ENCODE peak calls at places on chromosomes 7 and 10, in nine cellular contexts. L is mesenchymal stem cell; J is cardiac muscle cell; D is tibial nerve; O is CD4-positive, alpha-beta T cell; I is neuronal stem cell; C is left ventricle myocardium inferior; T is HCT116; V is heart right ventricle. F is an unnamed sample.

GRCh38 chr10:96374985-96375830 is 16.4 kb upstream of the OPALIN start:
- DNase-seq in D (peak), L (peak), J (peak), O (peak), C (peak), T (peak), I (peak), V (peak), F (peak)

GRCh38 chr7:135463905-135464304 is 46.0 kb downstream of the CNOT4 start:
- DNase-seq in O (no peak), L (no peak), I (no peak), D (no peak), V (no peak), J (no peak), T (no peak), C (no peak), F (no peak)

GRCh38 chr7:50406935-50407334 is 43.2 kb downstream of the FIGNL1 start:
- DNase-seq in O (no peak), V (no peak), T (no peak), I (no peak), J (no peak), D (no peak), C (no peak), L (no peak), F (no peak)

GRCh38 chr10:118596426-118597124 is 1.1 kb upstream of the PRLHR start:
- DNase-seq in V (no peak), I (peak), T (no peak), D (no peak), L (no peak), J (no peak), C (no peak), O (no peak), F (no peak)

GRCh38 chr10:78983608-78984007 is 85.2 kb upstream of the ZMIZ1 start:
- DNase-seq in O (no peak), D (no peak), I (no peak), V (no peak), C (no peak), L (no peak), J (no peak), T (no peak), F (no peak)

GRCh38 chr7:56026538-56026937 is 24.7 kb downstream of the PSPH start:
- DNase-seq in L (no peak), D (no peak), T (no peak), I (no peak), C (no peak), V (no peak), J (no peak), O (no peak), F (no peak)

GRCh38 chr10:103769176-103769575 is 86.2 kb downstream of the SH3PXD2A start:
- DNase-seq in J (no peak), O (no peak), L (no peak), I (no peak), D (no peak), T (no peak), V (no peak), C (no peak), F (no peak)

GRCh38 chr7:27129729-27130539 is 623 bp downstream of the HOXA4 start:
- DNase-seq in D (no peak), J (no peak), V (no peak), L (peak), I (no peak), O (no peak), T (no peak), C (no peak), F (no peak)

GRCh38 chr7:114182837-114183236 is 231.8 kb upstream of the FOXP2 start:
- DNase-seq in J (peak), V (no peak), D (no peak), O (no peak), C (no peak), I (peak), T (no peak), L (no peak), F (no peak)

GRCh38 chr10:86747796-86748581 is 8.4 kb upstream of the BMPR1A start:
- DNase-seq in C (no peak), I (no peak), O (no peak), D (no peak), V (no peak), T (no peak), J (no peak), L (no peak), F (no peak)

GRCh38 chr10:6204341-6205191 is 1.8 kb downstream of the PFKFB3 start:
- DNase-seq in D (no peak), I (peak), L (peak), C (peak), V (peak), T (no peak), J (peak), O (no peak), F (no peak)

GRCh38 chr10:89242340-89242680 is 9.3 kb downstream of the LIPA start:
- DNase-seq in V (no peak), J (no peak), D (no peak), O (no peak), T (no peak), C (no peak), L (no peak), I (no peak), F (no peak)

GRCh38 chr7:100971111-100972001 is 2.0 kb downstream of the MUC12 start:
- DNase-seq in D (no peak), I (no peak), J (no peak), L (no peak), T (no peak), C (no peak), O (no peak), V (no peak), F (no peak)

GRCh38 chr7:30799206-30799975 is 28.2 kb downstream of the MINDY4 start:
- DNase-seq in V (no peak), J (peak), D (peak), I (no peak), C (peak), T (no peak), O (no peak), L (peak), F (no peak)

GRCh38 chr7:7641129-7641663 is 644 bp downstream of the UMAD1 start:
- DNase-seq in V (peak), O (no peak), J (no peak), D (no peak), I (peak), L (no peak), C (no peak), T (peak), F (no peak)

GRCh38 chr7:88818552-88818951 is 23.0 kb upstream of the TEX47 start:
- DNase-seq in V (no peak), J (no peak), T (no peak), C (no peak), L (no peak), D (no peak), I (no peak), O (no peak), F (no peak)

GRCh38 chr7:6886198-6886597 is 60.1 kb upstream of the CCZ1B start:
- DNase-seq in J (no peak), C (no peak), I (no peak), V (no peak), T (no peak), O (no peak), D (no peak), L (no peak), F (no peak)

GRCh38 chr10:71829171-71829570 is 21.9 kb downstream of the PSAP start:
- DNase-seq in T (no peak), D (no peak), V (no peak), L (no peak), C (no peak), J (peak), O (no peak), I (no peak), F (no peak)

GRCh38 chr7:19522486-19522885 is 186.4 kb downstream of the POLR1F start:
- DNase-seq in C (no peak), I (no peak), J (peak), L (peak), D (no peak), T (no peak), V (no peak), O (no peak), F (no peak)

GRCh38 chr10:77899080-77899477 is 27.5 kb downstream of the DLG5 start:
- DNase-seq in I (no peak), V (no peak), O (no peak), D (no peak), L (no peak), C (no peak), J (peak), T (peak), F (no peak)

GRCh38 chr7:47968852-47969774 is 10.3 kb downstream of the HUS1 start:
- DNase-seq in D (no peak), T (peak), C (peak), V (peak), O (peak), I (peak), L (peak), J (peak), F (peak)

GRCh38 chr7:107948645-107949442 is 54.1 kb downstream of the LAMB1 start:
- DNase-seq in D (no peak), I (no peak), T (peak), J (peak), L (peak), O (no peak), V (no peak), C (no peak), F (no peak)

GRCh38 chr10:98382691-98383101 is 32.3 kb downstream of the PYROXD2 start:
- DNase-seq in L (peak), I (no peak), O (no peak), D (no peak), J (no peak), V (no peak), C (no peak), T (no peak), F (no peak)

GRCh38 chr10:24901686-24902399 is 50.6 kb downstream of the PRTFDC1 start:
- DNase-seq in O (no peak), J (peak), D (no peak), I (no peak), L (peak), T (peak), C (peak), V (peak), F (no peak)

GRCh38 chr7:66371096-66371824 is 166.1 kb downstream of the TPST1 start:
- DNase-seq in I (no peak), V (no peak), C (no peak), O (no peak), D (no peak), J (no peak), L (no peak), T (no peak), F (no peak)

GRCh38 chr7:42237891-42238531 is 1.0 kb upstream of the GLI3 start:
- DNase-seq in O (no peak), V (peak), I (peak), L (peak), C (peak), T (no peak), J (peak), D (peak), F (no peak)

GRCh38 chr10:105974803-105975456 is 1189.6 kb downstream of the SORCS1 start:
- DNase-seq in V (peak), L (no peak), T (no peak), C (no peak), J (peak), O (no peak), D (no peak), I (no peak), F (no peak)

GRCh38 chr7:5477723-5478531 is 54.3 kb upstream of the TNRC18 start:
- DNase-seq in V (no peak), J (no peak), C (no peak), O (no peak), I (no peak), T (no peak), D (no peak), L (peak), F (no peak)

GRCh38 chr10:14923972-14924371 is 29.9 kb downstream of the DCLRE1C start:
- DNase-seq in C (no peak), I (no peak), O (no peak), V (no peak), J (no peak), T (no peak), D (no peak), L (no peak), F (no peak)

GRCh38 chr7:157829491-157829890 is 492.7 kb downstream of the DNAJB6 start:
- DNase-seq in L (no peak), J (no peak), C (no peak), T (no peak), D (no peak), V (no peak), I (no peak), O (no peak), F (no peak)

GRCh38 chr10:51895209-51895608 is 195.8 kb upstream of the CSTF2T start:
- DNase-seq in O (no peak), C (peak), I (no peak), L (peak), V (peak), J (peak), T (no peak), D (peak), F (no peak)

GRCh38 chr10:51892313-51892712 is 192.9 kb upstream of the CSTF2T start:
- DNase-seq in L (no peak), J (no peak), C (no peak), V (no peak), T (no peak), O (no peak), I (no peak), D (no peak), F (no peak)

GRCh38 chr10:51896849-51897248 is 197.5 kb upstream of the CSTF2T start:
- DNase-seq in C (no peak), V (no peak), L (no peak), O (no peak), J (peak), I (no peak), T (no peak), D (no peak), F (no peak)

GRCh38 chr10:51892965-51893658 is 193.7 kb upstream of the CSTF2T start:
- DNase-seq in J (peak), T (peak), O (no peak), C (no peak), D (no peak), L (peak), I (peak), V (no peak), F (no peak)

DNA sequence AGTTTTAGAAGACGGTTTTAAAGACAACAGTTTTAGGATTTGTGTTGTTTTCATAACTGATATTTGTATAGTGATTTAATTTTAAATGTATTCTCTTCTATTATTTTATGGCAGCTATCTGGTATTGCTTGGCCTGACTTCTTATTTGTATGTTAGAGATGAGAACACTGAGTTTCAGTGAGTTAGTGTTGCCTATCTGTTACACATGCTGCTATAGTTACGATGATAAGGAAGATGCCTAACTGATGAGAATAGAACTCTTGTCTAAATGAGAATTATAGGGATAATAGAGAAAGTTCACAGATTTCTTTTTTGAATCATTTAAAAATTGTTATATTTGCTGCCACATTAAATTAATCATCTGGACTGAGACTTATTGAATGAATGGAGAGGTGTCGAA is 195.4 kb upstream of the CSTF2T start:
- DNase-seq in T (no peak), D (no peak), V (no peak), J (peak), L (peak), O (no peak), C (no peak), I (no peak), F (no peak)
- H3K27ac ChIP-seq in T (no peak), D (peak), V (peak), J (no peak), L (no peak), O (no peak), C (peak), I (no peak), F (no peak)

GRCh38 chr10:127013696-127014095 is 108.5 kb downstream of the DOCK1 start:
- DNase-seq in I (no peak), J (no peak), V (no peak), D (no peak), T (no peak), L (no peak), C (no peak), O (no peak), F (no peak)

GRCh38 chr10:127014671-127015070 is 109.4 kb downstream of the DOCK1 start:
- DNase-seq in D (no peak), C (no peak), L (no peak), V (no peak), T (no peak), O (no peak), I (no peak), J (no peak), F (no peak)

GRCh38 chr10:127012071-127012768 is 107.0 kb downstream of the DOCK1 start:
- DNase-seq in D (no peak), J (no peak), I (no peak), L (no peak), T (no peak), C (no peak), V (no peak), O (no peak), F (no peak)

GRCh38 chr10:127013251-127013656 is 108.0 kb downstream of the DOCK1 start:
- DNase-seq in L (no peak), D (no peak), C (no peak), O (no peak), I (no peak), T (no peak), J (no peak), V (peak), F (no peak)

DNA sequence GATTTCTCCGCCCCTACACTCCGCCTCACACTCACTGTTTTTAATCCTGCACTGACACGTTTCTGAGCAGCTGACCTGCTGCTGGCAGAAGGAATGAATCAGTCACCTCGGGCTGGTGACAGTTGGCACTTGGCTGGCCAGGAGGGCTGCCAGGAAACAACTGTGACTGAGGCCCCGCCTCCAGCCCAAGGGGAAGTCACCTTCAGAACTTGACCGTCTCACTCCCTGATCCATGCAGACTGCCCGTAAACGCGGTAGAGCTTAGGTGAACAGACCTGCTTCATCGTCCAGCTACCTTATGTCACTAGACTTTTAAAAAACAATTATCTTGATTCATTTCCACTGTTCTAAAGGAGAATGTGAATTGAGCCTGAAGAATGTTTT is 107.5 kb downstream of the DOCK1 start:
- DNase-seq in L (no peak), V (peak), I (no peak), O (no peak), T (peak), J (peak), D (no peak), C (peak), F (no peak)
- H3K27ac ChIP-seq in L (no peak), V (peak), I (no peak), O (no peak), T (no peak), J (peak), D (no peak), C (peak), F (no peak)

DNA sequence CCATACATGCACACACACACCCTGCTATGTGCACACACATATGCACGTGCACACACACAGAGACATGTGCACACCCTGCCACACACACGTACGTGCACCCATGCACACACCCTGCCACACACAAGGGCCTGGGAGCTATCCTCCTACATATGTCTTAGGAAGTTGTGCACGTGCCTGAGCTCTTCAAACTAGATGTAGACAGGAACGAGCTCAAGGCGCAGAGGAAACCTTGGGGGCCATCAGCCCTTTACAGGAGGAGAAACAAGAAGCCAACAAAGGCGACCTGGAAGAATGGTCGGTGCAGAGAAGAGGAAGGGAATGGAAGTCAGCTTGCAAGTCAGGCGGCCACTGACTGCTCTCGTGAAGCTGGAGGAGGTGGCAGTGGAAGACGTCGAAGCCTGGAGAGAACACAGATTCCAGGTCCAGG is 58.7 kb downstream of the AOC1 start:
- DNase-seq in I (no peak), C (no peak), V (no peak), D (no peak), L (no peak), J (no peak), T (no peak), O (no peak), F (no peak)
- H3K27ac ChIP-seq in I (no peak), C (no peak), V (no peak), D (no peak), L (no peak), J (no peak), T (no peak), O (no peak), F (no peak)

GRCh38 chr7:45151131-45151684 is 6.4 kb upstream of the RAMP3 start:
- DNase-seq in C (no peak), V (no peak), O (no peak), I (no peak), D (no peak), L (no peak), J (no peak), T (no peak), F (no peak)
- H3K27ac ChIP-seq in C (no peak), V (no peak), O (no peak), I (no peak), D (no peak), L (no peak), J (no peak), T (no peak), F (no peak)

GRCh38 chr7:123157606-123158005 is 42.2 kb downstream of the SLC13A1 start:
- DNase-seq in I (no peak), V (no peak), D (no peak), T (no peak), J (no peak), L (no peak), C (no peak), O (no peak), F (no peak)
- H3K27ac ChIP-seq in I (no peak), V (no peak), D (no peak), T (no peak), J (no peak), L (no peak), C (no peak), O (no peak), F (no peak)

DNA sequence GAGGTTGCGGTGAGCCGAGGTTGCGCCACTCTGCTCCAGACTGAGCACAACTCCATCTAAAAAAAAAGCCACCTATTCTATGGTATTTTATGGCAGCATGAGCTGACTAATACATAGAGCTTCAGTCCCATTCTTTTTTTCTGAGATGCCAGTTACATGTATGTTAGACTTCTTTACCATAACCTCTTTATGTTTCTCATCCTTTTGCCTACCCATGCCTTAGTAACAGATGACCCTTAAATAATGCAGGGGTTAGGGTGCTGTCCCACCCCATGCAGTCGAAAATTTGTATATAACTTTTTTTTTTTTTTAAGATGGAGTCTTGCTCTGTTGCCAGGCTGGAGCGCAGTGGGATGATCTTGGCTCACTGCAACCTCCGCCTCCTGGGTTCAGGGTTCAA is 22.7 kb upstream of the HHEX start:
- DNase-seq in C (no peak), O (no peak), V (no peak), L (no peak), T (no peak), I (no peak), J (no peak), D (no peak), F (no peak)
- H3K27ac ChIP-seq in C (no peak), O (no peak), V (no peak), L (no peak), T (no peak), I (no peak), J (no peak), D (no peak), F (no peak)

GRCh38 chr7:3078458-3078857 is 34.8 kb upstream of the CARD11 start:
- DNase-seq in D (no peak), C (no peak), T (no peak), O (no peak), I (no peak), V (no peak), J (no peak), L (no peak), F (no peak)

GRCh38 chr7:3083350-3083749 is 39.7 kb upstream of the CARD11 start:
- DNase-seq in L (peak), C (no peak), O (no peak), I (no peak), T (no peak), V (no peak), J (no peak), D (no peak), F (no peak)

GRCh38 chr7:3082386-3082785 is 38.7 kb upstream of the CARD11 start:
- DNase-seq in J (no peak), O (no peak), T (no peak), D (no peak), V (no peak), I (no peak), C (no peak), L (no peak), F (no peak)

GRCh38 chr7:3080106-3080505 is 36.4 kb upstream of the CARD11 start:
- DNase-seq in J (no peak), D (no peak), V (no peak), I (no peak), C (no peak), L (no peak), T (no peak), O (no peak), F (no peak)

GRCh38 chr7:3082831-3083230 is 39.2 kb upstream of the CARD11 start:
- DNase-seq in I (no peak), O (no peak), C (no peak), T (no peak), L (no peak), V (no peak), J (no peak), D (no peak), F (no peak)
- H3K27ac ChIP-seq in I (no peak), O (no peak), C (no peak), T (no peak), L (no peak), V (no peak), J (no peak), D (no peak), F (no peak)

GRCh38 chr7:99122762-99123161 is 21.1 kb downstream of the SMURF1 start:
- DNase-seq in I (no peak), J (no peak), L (no peak), T (no peak), D (no peak), V (no peak), C (no peak), O (no peak), F (no peak)
- H3K27ac ChIP-seq in I (no peak), J (no peak), L (no peak), T (no peak), D (peak), V (no peak), C (peak), O (no peak), F (no peak)